ENCODE peak calls at places on chromosomes 16 and 17, in four cellular contexts. One of them, this sample, is unnamed.

GRCh38 chr17:68542698-68543463 is 30.7 kb downstream of the PRKAR1A start:
- DNase-seq in H1: no peak
- DNase-seq in K562: no peak
- DNase-seq in HepG2: no peak
- DNase-seq in this sample: no peak

GRCh38 chr16:12017583-12017982 is 41.0 kb downstream of the SNX29 start:
- DNase-seq in K562: no peak
- DNase-seq in H1: no peak
- DNase-seq in HepG2: no peak
- DNase-seq in this sample: no peak

GRCh38 chr16:80759419-80760162 is 44.8 kb downstream of the CDYL2 start:
- DNase-seq in K562: no peak
- DNase-seq in HepG2: no peak
- DNase-seq in H1: no peak
- DNase-seq in this sample: no peak

GRCh38 chr16:67632415-67633172 is 12.3 kb upstream of the CARMIL2 start:
- DNase-seq in HepG2: peak
- DNase-seq in K562: no peak
- DNase-seq in H1: no peak
- DNase-seq in this sample: no peak

GRCh38 chr16:72921106-72921505 is 126.8 kb downstream of the ZFHX3 start:
- DNase-seq in HepG2: no peak
- DNase-seq in H1: no peak
- DNase-seq in K562: no peak
- DNase-seq in this sample: no peak

GRCh38 chr16:25896412-25896811 is 204.7 kb downstream of the HS3ST4 start:
- DNase-seq in H1: no peak
- DNase-seq in HepG2: no peak
- DNase-seq in K562: no peak
- DNase-seq in this sample: no peak

GRCh38 chr17:55421179-55421934 is at the start of gene MMD:
- DNase-seq in K562: peak
- DNase-seq in H1: no peak
- DNase-seq in HepG2: no peak
- DNase-seq in this sample: peak

GRCh38 chr17:12979826-12980500 is 37.9 kb downstream of the ELAC2 start:
- DNase-seq in K562: no peak
- DNase-seq in H1: no peak
- DNase-seq in HepG2: no peak
- DNase-seq in this sample: no peak

GRCh38 chr16:11049396-11050059 is 105.2 kb downstream of the CLEC16A start:
- DNase-seq in K562: no peak
- DNase-seq in H1: peak
- DNase-seq in HepG2: peak
- DNase-seq in this sample: no peak

GRCh38 chr17:49616086-49616485 is 40.4 kb downstream of the NXPH3 start:
- DNase-seq in HepG2: no peak
- DNase-seq in K562: peak
- DNase-seq in H1: no peak
- DNase-seq in this sample: no peak

GRCh38 chr17:42791948-42792347 is 6.6 kb downstream of the COA3 start:
- DNase-seq in HepG2: peak
- DNase-seq in H1: no peak
- DNase-seq in K562: no peak
- DNase-seq in this sample: no peak

GRCh38 chr17:71446635-71447034 is 674.2 kb upstream of the SOX9 start:
- DNase-seq in K562: no peak
- DNase-seq in HepG2: no peak
- DNase-seq in H1: no peak
- DNase-seq in this sample: no peak

GRCh38 chr17:72591500-72592241 is 470.9 kb downstream of the SOX9 start:
- DNase-seq in K562: no peak
- DNase-seq in H1: no peak
- DNase-seq in HepG2: peak
- DNase-seq in this sample: peak

GRCh38 chr17:7308625-7309433 is 1.4 kb downstream of the EIF5A start:
- DNase-seq in H1: no peak
- DNase-seq in K562: peak
- DNase-seq in HepG2: peak
- DNase-seq in this sample: peak

GRCh38 chr17:68777856-68778694 is 176.9 kb upstream of the FAM20A start:
- DNase-seq in H1: no peak
- DNase-seq in K562: no peak
- DNase-seq in HepG2: peak
- DNase-seq in this sample: no peak

GRCh38 chr16:10667239-10667638 is 27.5 kb downstream of the TEKT5 start:
- DNase-seq in K562: no peak
- DNase-seq in H1: no peak
- DNase-seq in HepG2: no peak
- DNase-seq in this sample: no peak

GRCh38 chr17:71503710-71504471 is 616.9 kb upstream of the SOX9 start:
- DNase-seq in K562: no peak
- DNase-seq in HepG2: no peak
- DNase-seq in H1: no peak
- DNase-seq in this sample: no peak

GRCh38 chr17:17818088-17818526 is 18.7 kb downstream of the SREBF1 start:
- DNase-seq in HepG2: no peak
- DNase-seq in K562: peak
- DNase-seq in H1: no peak
- DNase-seq in this sample: no peak

GRCh38 chr17:80671823-80672105 is 127.1 kb downstream of the RPTOR start:
- DNase-seq in HepG2: no peak
- DNase-seq in H1: no peak
- DNase-seq in K562: no peak
- DNase-seq in this sample: no peak

GRCh38 chr17:55286681-55287589 is 22.2 kb downstream of the HLF start:
- DNase-seq in HepG2: peak
- DNase-seq in K562: no peak
- DNase-seq in H1: no peak
- DNase-seq in this sample: no peak

GRCh38 chr17:79997004-79997673 is 38.5 kb downstream of the TBC1D16 start:
- DNase-seq in HepG2: no peak
- DNase-seq in H1: no peak
- DNase-seq in K562: no peak
- DNase-seq in this sample: no peak

GRCh38 chr17:71361691-71362450 is 758.9 kb upstream of the SOX9 start:
- DNase-seq in H1: no peak
- DNase-seq in K562: no peak
- DNase-seq in HepG2: no peak
- DNase-seq in this sample: no peak

GRCh38 chr16:50940275-50940854 is 198.5 kb downstream of the CYLD start:
- DNase-seq in HepG2: no peak
- DNase-seq in K562: no peak
- DNase-seq in H1: no peak
- DNase-seq in this sample: no peak

GRCh38 chr16:4755687-4756086 is 11.3 kb downstream of the ZNF500 start:
- DNase-seq in HepG2: no peak
- DNase-seq in K562: no peak
- DNase-seq in H1: no peak
- DNase-seq in this sample: no peak

GRCh38 chr16:77873066-77873465 is 84.7 kb downstream of the VAT1L start:
- DNase-seq in K562: no peak
- DNase-seq in HepG2: no peak
- DNase-seq in H1: no peak
- DNase-seq in this sample: no peak

GRCh38 chr16:2195316-2196161 is 866 bp downstream of the CASKIN1 start:
- DNase-seq in H1: no peak
- DNase-seq in K562: no peak
- DNase-seq in HepG2: no peak
- DNase-seq in this sample: no peak

GRCh38 chr16:85286066-85286712 is 173.9 kb upstream of the CIBAR2 start:
- DNase-seq in H1: no peak
- DNase-seq in K562: no peak
- DNase-seq in HepG2: no peak
- DNase-seq in this sample: no peak

GRCh38 chr16:74888227-74888862 is 96.6 kb downstream of the WDR59 start:
- DNase-seq in K562: no peak
- DNase-seq in HepG2: no peak
- DNase-seq in H1: no peak
- DNase-seq in this sample: no peak

GRCh38 chr16:23608194-23608593 is 12.1 kb upstream of the NDUFAB1 start:
- DNase-seq in H1: no peak
- DNase-seq in HepG2: no peak
- DNase-seq in K562: no peak
- DNase-seq in this sample: no peak

GRCh38 chr16:87133966-87134945 is 182.9 kb downstream of the C16orf95 start:
- DNase-seq in HepG2: no peak
- DNase-seq in H1: no peak
- DNase-seq in K562: no peak
- DNase-seq in this sample: no peak

GRCh38 chr17:30318190-30318589 is 15.7 kb downstream of the TMIGD1 start:
- DNase-seq in H1: no peak
- DNase-seq in K562: no peak
- DNase-seq in HepG2: no peak
- DNase-seq in this sample: no peak

GRCh38 chr17:41037853-41038350 is 3.2 kb upstream of the KRTAP1-3 start:
- DNase-seq in K562: no peak
- DNase-seq in HepG2: no peak
- DNase-seq in H1: no peak
- DNase-seq in this sample: no peak

GRCh38 chr17:78652913-78653312 is 75.7 kb upstream of the DNAH17 start:
- DNase-seq in HepG2: no peak
- DNase-seq in K562: no peak
- DNase-seq in H1: no peak
- DNase-seq in this sample: no peak

GRCh38 chr17:42484304-42484703 is 25.6 kb downstream of the ATP6V0A1 start:
- DNase-seq in K562: no peak
- DNase-seq in HepG2: peak
- DNase-seq in H1: no peak
- DNase-seq in this sample: no peak

GRCh38 chr17:32875904-32876413 is 965 bp downstream of the MYO1D start:
- DNase-seq in HepG2: no peak
- DNase-seq in K562: no peak
- DNase-seq in H1: no peak
- DNase-seq in this sample: no peak

GRCh38 chr17:63961355-63962207 is 11.1 kb downstream of the SCN4A start:
- DNase-seq in H1: peak
- DNase-seq in K562: peak
- DNase-seq in HepG2: peak
- DNase-seq in this sample: peak

GRCh38 chr17:58475985-58476384 is 12.2 kb downstream of the HSF5 start:
- DNase-seq in H1: no peak
- DNase-seq in HepG2: no peak
- DNase-seq in K562: no peak
- DNase-seq in this sample: no peak
- TF ChIP-seq JUN in H1: no peak
- TF ChIP-seq JUN in HepG2: no peak
- TF ChIP-seq JUN in K562: no peak
- TF ChIP-seq JUN in this sample: no peak

GRCh38 chr17:76584427-76585047 is 1.1 kb downstream of the ST6GALNAC2 start:
- DNase-seq in K562: no peak
- DNase-seq in HepG2: no peak
- DNase-seq in H1: no peak
- DNase-seq in this sample: peak

GRCh38 chr17:76585048-76585648 is 512 bp downstream of the ST6GALNAC2 start:
- DNase-seq in H1: no peak
- DNase-seq in K562: no peak
- DNase-seq in HepG2: no peak
- DNase-seq in this sample: peak

GRCh38 chr17:76585649-76586593 is at the start of gene ST6GALNAC2:
- DNase-seq in K562: no peak
- DNase-seq in H1: no peak
- DNase-seq in HepG2: peak
- DNase-seq in this sample: peak

GRCh38 chr17:76588182-76588581 is 2.5 kb upstream of the ST6GALNAC2 start:
- DNase-seq in HepG2: no peak
- DNase-seq in K562: no peak
- DNase-seq in H1: no peak
- DNase-seq in this sample: no peak

DNA sequence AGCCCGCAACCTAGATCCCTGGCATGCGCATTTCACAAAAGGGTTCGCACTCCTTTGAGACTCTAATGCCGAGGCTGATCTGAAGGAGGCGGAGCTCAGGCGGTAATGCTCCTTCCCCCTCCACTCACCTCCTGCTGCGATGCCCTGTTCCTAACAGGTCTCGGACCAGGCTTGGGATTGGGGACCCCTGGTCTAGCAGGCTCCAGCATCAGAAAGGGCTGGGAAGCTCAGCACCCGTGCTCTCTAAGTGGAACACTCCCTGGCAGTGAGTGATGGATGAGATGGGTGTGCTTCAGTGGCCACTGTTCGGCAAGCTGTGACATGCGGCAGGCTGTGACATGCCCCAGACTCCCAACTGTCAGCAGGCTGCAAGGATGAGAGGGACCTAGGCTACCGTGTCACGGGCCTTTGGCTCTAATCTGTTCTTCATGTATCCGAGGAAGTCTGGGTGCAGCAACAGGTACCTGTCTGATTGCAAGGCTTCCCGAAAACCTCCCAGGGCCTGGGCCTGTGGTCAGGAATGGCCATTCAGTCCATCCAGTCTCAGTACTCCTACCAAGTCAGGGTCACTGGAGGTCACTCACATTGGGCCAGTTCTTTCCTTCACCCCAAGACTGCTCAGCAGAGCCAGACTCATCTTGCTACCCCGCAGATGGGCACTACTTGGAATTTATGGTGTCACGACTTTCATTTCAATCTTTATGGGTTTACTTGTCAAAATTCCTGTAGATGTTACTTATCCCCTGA is 1.3 kb upstream of the ST6GALNAC2 start:
- DNase-seq in HepG2: no peak
- DNase-seq in K562: no peak
- DNase-seq in H1: no peak
- DNase-seq in this sample: peak
- TF ChIP-seq ATF2 in HepG2: no peak
- TF ChIP-seq ATF2 in K562: no peak
- TF ChIP-seq ATF2 in H1: no peak
- TF ChIP-seq ATF2 in this sample: no peak

DNA sequence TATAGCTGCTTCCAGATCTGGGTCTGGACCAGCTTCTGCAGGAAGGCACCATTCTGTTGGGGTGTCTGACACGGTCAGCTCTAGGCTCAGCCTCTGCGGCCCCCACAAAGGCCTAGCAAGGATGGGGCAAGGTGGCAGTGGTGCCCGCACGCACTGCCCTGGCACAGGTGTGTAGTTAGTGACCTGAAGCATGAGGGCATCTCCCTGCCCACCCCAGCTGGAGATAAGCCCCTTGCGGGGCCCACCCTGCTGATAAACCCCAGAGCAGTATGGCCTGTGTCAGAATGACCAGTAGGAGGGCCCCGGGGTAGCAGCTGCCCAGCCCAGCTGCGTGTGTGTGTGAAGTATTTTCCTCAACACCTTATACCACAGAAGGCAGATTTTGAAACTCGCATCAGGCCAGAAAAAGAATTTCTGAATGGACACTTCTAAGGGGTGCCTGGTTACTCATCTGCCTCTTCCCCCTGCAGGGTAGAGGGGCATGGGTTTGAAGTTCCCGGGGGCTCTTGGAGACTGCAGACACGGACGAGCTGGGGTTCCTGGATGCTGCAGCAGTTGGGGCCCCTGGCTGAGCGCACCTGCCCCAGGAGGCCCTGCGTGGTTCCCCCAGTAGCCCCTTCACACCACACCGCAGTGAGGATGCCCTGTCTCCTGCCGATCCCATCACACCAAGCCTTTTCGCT is 4.6 kb downstream of the ARHGDIA start:
- DNase-seq in H1: no peak
- DNase-seq in K562: no peak
- DNase-seq in HepG2: no peak
- DNase-seq in this sample: no peak
- TF ChIP-seq JUN in H1: no peak
- TF ChIP-seq JUN in K562: no peak
- TF ChIP-seq JUN in HepG2: no peak
- TF ChIP-seq JUN in this sample: no peak

GRCh38 chr16:48054881-48055601 is 100.8 kb downstream of the ABCC12 start:
- DNase-seq in K562: peak
- DNase-seq in HepG2: peak
- DNase-seq in H1: no peak
- DNase-seq in this sample: peak
- TF ChIP-seq ATF2 in K562: no peak
- TF ChIP-seq ATF2 in HepG2: no peak
- TF ChIP-seq ATF2 in H1: no peak
- TF ChIP-seq ATF2 in this sample: no peak